ENCODE peak calls at places on chromosomes 6 and 20, in ten cellular contexts. B is hepatocyte, H is BJ, Q is fibroblast of pulmonary artery, M is mammary epithelial cell, I is HCT116, A is fibroblast of villous mesenchyme, J is heart left ventricle, T is uterus, K is PC-9. X is an unnamed sample.

GRCh38 chr20:19944772-19945459 is 72.2 kb upstream of the NAA20 start:
- DNase-seq in B (no peak), H (no peak), Q (peak), M (peak), I (no peak), A (peak), J (no peak), T (no peak), K (no peak), X (no peak)

GRCh38 chr6:65289491-65289890 is 417.5 kb downstream of the EYS start:
- DNase-seq in B (no peak), H (no peak), Q (peak), M (no peak), I (no peak), A (no peak), J (no peak), T (no peak), K (no peak), X (peak)

GRCh38 chr6:17565399-17565798 is 34.7 kb upstream of the FAM8A1 start:
- DNase-seq in B (no peak), H (no peak), Q (no peak), M (no peak), I (no peak), A (no peak), J (no peak), T (no peak), K (no peak), X (no peak)

GRCh38 chr6:69423785-69424184 is 373.0 kb downstream of the LMBRD1 start:
- DNase-seq in B (no peak), H (no peak), Q (no peak), M (no peak), I (no peak), A (no peak), J (no peak), T (no peak), K (no peak), X (no peak)

GRCh38 chr20:8474027-8474668 is 342.1 kb downstream of the PLCB1 start:
- DNase-seq in B (no peak), H (no peak), Q (no peak), M (no peak), I (no peak), A (no peak), J (no peak), T (no peak), K (no peak), X (no peak)

GRCh38 chr6:136792945-136793289 is 640 bp upstream of the MAP3K5 start:
- DNase-seq in B (peak), H (peak), Q (peak), M (peak), I (peak), A (peak), J (peak), T (peak), K (peak), X (peak)

GRCh38 chr6:158708239-158708638 is 58.4 kb downstream of the SYTL3 start:
- DNase-seq in B (peak), H (no peak), Q (peak), M (no peak), I (no peak), A (peak), J (peak), T (peak), K (no peak), X (no peak)

GRCh38 chr6:4371207-4371921 is 236.0 kb upstream of the ECI2 start:
- DNase-seq in B (no peak), H (peak), Q (peak), M (no peak), I (no peak), A (peak), J (peak), T (no peak), K (no peak), X (no peak)

GRCh38 chr6:28802417-28803336 is 121.1 kb downstream of the TRIM27 start:
- DNase-seq in B (no peak), H (no peak), Q (no peak), M (peak), I (peak), A (peak), J (no peak), T (no peak), K (peak), X (peak)

GRCh38 chr6:111625511-111626331 is 20.0 kb upstream of the TRAF3IP2 start:
- DNase-seq in B (no peak), H (no peak), Q (peak), M (peak), I (no peak), A (no peak), J (peak), T (peak), K (no peak), X (no peak)

GRCh38 chr20:57659131-57659788 is 39.0 kb upstream of the ZBP1 start:
- DNase-seq in B (no peak), H (no peak), Q (no peak), M (no peak), I (no peak), A (no peak), J (peak), T (peak), K (no peak), X (no peak)

GRCh38 chr6:44655368-44656342 is 268.1 kb downstream of the CDC5L start:
- DNase-seq in B (peak), H (no peak), Q (peak), M (peak), I (peak), A (peak), J (peak), T (peak), K (peak), X (peak)

GRCh38 chr20:35602851-35603495 is 12.7 kb upstream of the SPAG4 start:
- DNase-seq in B (no peak), H (no peak), Q (no peak), M (no peak), I (no peak), A (no peak), J (no peak), T (no peak), K (no peak), X (no peak)

GRCh38 chr6:111925296-111925695 is 52.0 kb upstream of the FYN start:
- DNase-seq in B (no peak), H (peak), Q (peak), M (peak), I (no peak), A (peak), J (no peak), T (no peak), K (no peak), X (peak)

GRCh38 chr20:34637245-34638185 is 39.4 kb downstream of the PIGU start:
- DNase-seq in B (no peak), H (peak), Q (peak), M (peak), I (no peak), A (peak), J (peak), T (peak), K (no peak), X (peak)

GRCh38 chr20:57329608-57330221 is at the start of gene SPO11:
- DNase-seq in B (peak), H (no peak), Q (no peak), M (no peak), I (no peak), A (no peak), J (no peak), T (no peak), K (no peak), X (no peak)

GRCh38 chr20:1876217-1876921 is 18.8 kb upstream of the SIRPA start:
- DNase-seq in B (no peak), H (no peak), Q (no peak), M (peak), I (no peak), A (no peak), J (no peak), T (no peak), K (peak), X (peak)

GRCh38 chr20:51541189-51542032 is 1.1 kb downstream of the NFATC2 start:
- DNase-seq in B (peak), H (no peak), Q (peak), M (no peak), I (no peak), A (peak), J (peak), T (peak), K (peak), X (peak)

DNA sequence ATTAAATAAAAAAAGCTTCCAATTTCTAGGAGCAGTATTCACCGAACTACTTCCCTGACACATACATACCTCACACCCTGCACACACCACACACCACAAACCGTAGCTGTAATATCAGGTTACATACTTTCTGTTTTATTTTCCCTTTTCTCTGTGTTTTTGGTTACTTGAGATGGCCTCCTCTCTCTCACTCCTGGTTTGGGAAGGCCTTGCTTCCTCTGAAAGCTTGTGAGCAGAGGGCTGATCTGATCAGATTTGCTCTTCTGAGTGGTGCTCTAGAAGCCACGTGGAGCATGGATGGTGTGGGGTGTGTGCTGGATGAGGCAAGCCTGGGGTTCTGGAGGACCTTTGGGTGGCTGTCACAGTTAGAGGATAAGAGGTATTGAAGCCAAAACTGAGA is 20.9 kb downstream of the UTRN start:
- DNase-seq in B (no peak), H (no peak), Q (no peak), M (no peak), I (no peak), A (peak), J (no peak), T (no peak), K (no peak), X (no peak)
- H3K4me3 ChIP-seq in B (no peak), H (no peak), Q (no peak), M (no peak), I (no peak), A (no peak), J (no peak), T (no peak), K (no peak), X (no peak)

GRCh38 chr20:297098-297924 is at the start of gene ZCCHC3:
- DNase-seq in B (peak), H (peak), Q (peak), M (peak), I (peak), A (peak), J (peak), T (peak), K (peak), X (peak)
- TF ChIP-seq CTCF in B (peak), H (peak), Q (no peak), M (no peak), I (no peak), A (peak), J (no peak), T (peak), K (no peak), X (no peak)

GRCh38 chr6:142417331-142417750 is 115.5 kb downstream of the ADGRG6 start:
- DNase-seq in B (no peak), H (no peak), Q (no peak), M (no peak), I (no peak), A (no peak), J (no peak), T (no peak), K (no peak), X (no peak)
- H3K4me3 ChIP-seq in B (no peak), H (no peak), Q (no peak), M (no peak), I (no peak), A (no peak), J (no peak), T (no peak), K (no peak), X (no peak)

GRCh38 chr20:37202267-37202943 is 23.1 kb upstream of the MROH8 start:
- DNase-seq in B (peak), H (peak), Q (peak), M (peak), I (peak), A (peak), J (no peak), T (peak), K (peak), X (peak)
- TF ChIP-seq CTCF in B (peak), H (peak), Q (peak), M (peak), I (peak), A (peak), J (peak), T (peak), K (peak), X (peak)

GRCh38 chr20:38164069-38164468 is 1.0 kb downstream of the TGM2 start:
- DNase-seq in B (no peak), H (no peak), Q (no peak), M (no peak), I (no peak), A (peak), J (no peak), T (no peak), K (no peak), X (no peak)
- H3K4me3 ChIP-seq in B (no peak), H (peak), Q (peak), M (no peak), I (no peak), A (peak), J (peak), T (peak), K (peak), X (no peak)

DNA sequence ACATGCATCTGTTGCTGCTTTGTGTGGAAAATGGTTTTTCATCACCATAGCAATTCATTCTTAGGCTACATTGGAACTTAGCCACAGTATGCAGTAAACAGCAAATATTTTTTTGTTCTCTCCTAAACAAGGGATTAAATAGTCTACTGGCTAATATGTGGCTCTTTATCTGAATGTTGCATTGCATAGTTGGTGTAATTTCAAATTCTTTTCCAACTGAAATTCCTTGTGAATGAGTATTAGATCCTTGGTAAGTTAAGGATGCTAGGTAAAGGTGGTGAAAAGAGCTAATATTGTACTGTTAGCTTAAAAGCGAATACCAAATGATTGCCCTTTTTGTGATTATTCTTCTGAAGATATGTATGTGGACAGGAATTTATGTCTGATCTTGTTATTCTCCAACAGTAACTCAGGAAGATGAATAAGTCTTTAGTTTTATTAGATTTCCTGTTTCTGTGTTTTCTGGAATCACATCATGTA is 968 bp downstream of the MLIP start:
- DNase-seq in B (no peak), H (no peak), Q (peak), M (peak), I (no peak), A (peak), J (no peak), T (no peak), K (no peak), X (no peak)
- TF ChIP-seq CTCF in B (no peak), H (no peak), Q (no peak), M (no peak), I (no peak), A (no peak), J (no peak), T (no peak), K (no peak), X (no peak)